ENCODE peak calls at places on chromosome 22, in seven cellular contexts. F is right lobe of liver, W is cardiac muscle cell, S is psoas muscle, V is prostate gland, L is foreskin fibroblast, K is colonic mucosa. U is an unnamed sample.

GRCh38 chr22:42834177-42834949 is 22.7 kb downstream of the ARFGAP3 start:
- DNase-seq in S (no peak), W (no peak), V (no peak), L (no peak), K (no peak), F (no peak), U (no peak)

GRCh38 chr22:33720166-33720878 is 200.0 kb downstream of the LARGE1 start:
- DNase-seq in V (no peak), F (no peak), S (no peak), K (no peak), L (no peak), W (no peak), U (no peak)

GRCh38 chr22:48152154-48152775 is 1389.8 kb downstream of the TBC1D22A start:
- DNase-seq in F (no peak), L (no peak), W (no peak), K (no peak), V (no peak), S (no peak), U (no peak)

GRCh38 chr22:20058989-20059770 is 20.9 kb upstream of the DGCR8 start:
- DNase-seq in F (no peak), V (no peak), W (peak; percentile 71), K (no peak), S (no peak), L (no peak), U (no peak)

GRCh38 chr22:30490399-30490798 is 15.1 kb downstream of the SEC14L4 start:
- DNase-seq in V (no peak), L (no peak), K (no peak), F (peak; percentile 27), W (no peak), S (no peak), U (no peak)

GRCh38 chr22:42996646-42997365 is 18.1 kb downstream of the PACSIN2 start:
- DNase-seq in W (peak; percentile 93), F (no peak), L (no peak), V (no peak), S (no peak), K (no peak), U (no peak)

GRCh38 chr22:48951836-48952235 is 875.8 kb downstream of the BRD1 start:
- DNase-seq in S (no peak), K (no peak), L (no peak), W (no peak), V (peak; percentile 0), F (no peak), U (no peak)

GRCh38 chr22:49789289-49790141 is 38.2 kb downstream of the BRD1 start:
- DNase-seq in F (no peak), V (no peak), S (peak; percentile 75), L (peak; percentile 39), W (peak; percentile 70), K (peak; percentile 32), U (peak; percentile 67)

GRCh38 chr22:46750861-46751260 is 11.6 kb upstream of the TBC1D22A start:
- DNase-seq in W (no peak), V (no peak), S (peak; percentile 27), K (peak; percentile 81), F (peak; percentile 72), L (no peak), U (no peak)

GRCh38 chr22:43345761-43346261 is 2.6 kb upstream of the SCUBE1 start:
- DNase-seq in K (no peak), F (peak; percentile 68), L (no peak), S (no peak), V (no peak), W (no peak), U (no peak)

GRCh38 chr22:46735747-46736608 is 2.1 kb downstream of the CERK start:
- DNase-seq in S (peak; percentile 31), V (no peak), F (no peak), L (no peak), K (no peak), W (no peak), U (no peak)

GRCh38 chr22:20408891-20409290 is 14.9 kb downstream of the ZNF74 start:
- DNase-seq in S (no peak), F (no peak), K (no peak), L (no peak), W (no peak), V (no peak), U (no peak)

GRCh38 chr22:36027579-36027959 is 1.1 kb downstream of the RBFOX2 start:
- DNase-seq in F (no peak), K (peak; percentile 32), V (peak; percentile 7), L (no peak), W (no peak), S (no peak), U (peak; percentile 21)

GRCh38 chr22:43047605-43048004 is 32.7 kb upstream of the PACSIN2 start:
- DNase-seq in S (no peak), W (no peak), K (no peak), V (no peak), F (no peak), L (no peak), U (no peak)

GRCh38 chr22:32410459-32410858 is 1.6 kb downstream of the RTCB start:
- DNase-seq in W (no peak), K (no peak), F (no peak), S (no peak), L (no peak), V (no peak), U (no peak)

DNA sequence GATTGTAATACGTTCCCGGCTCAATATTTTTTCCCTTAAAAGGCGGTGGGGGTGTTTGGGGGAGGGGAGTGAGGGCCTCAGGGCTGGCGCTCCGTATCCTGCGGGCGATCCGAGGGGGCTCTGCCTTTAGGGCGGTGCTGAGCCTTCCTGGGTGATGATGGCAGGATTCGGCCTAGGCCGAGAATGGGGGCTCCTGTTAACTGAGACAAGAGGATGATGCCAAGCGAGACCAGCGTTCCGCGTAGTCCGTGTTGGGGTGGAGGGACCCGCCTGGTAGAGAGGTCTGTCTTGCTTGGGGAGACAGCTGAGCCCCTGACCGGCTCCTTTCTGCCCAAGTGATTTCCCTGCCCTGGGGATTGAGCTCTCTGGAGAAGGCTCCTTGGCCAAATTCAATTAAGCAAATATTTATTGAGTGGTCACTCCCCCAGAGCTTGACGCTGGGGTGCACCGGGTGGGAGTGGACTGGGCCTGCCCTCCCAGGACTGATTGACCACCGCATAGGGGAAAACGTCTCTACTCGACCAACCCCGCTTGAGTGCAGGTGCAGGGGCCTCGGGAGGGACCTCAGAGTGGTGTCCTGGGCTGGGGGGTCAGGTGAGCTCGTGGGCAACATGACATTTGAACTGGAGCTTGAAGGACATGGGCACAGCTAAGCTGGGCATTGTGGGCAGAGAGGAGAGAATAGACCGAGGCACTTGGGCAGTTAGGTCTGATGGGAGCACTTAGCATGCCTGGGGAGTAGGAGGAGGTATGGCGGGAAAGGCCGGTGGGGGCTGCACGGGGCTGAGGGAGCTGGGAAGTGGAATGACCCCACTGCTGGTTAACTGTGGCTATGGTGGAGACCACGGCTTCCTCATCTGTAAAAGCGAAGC is 1.1 kb downstream of the GNAZ start:
- DNase-seq in F (peak; percentile 51), V (no peak), W (no peak), L (no peak), K (no peak), S (peak; percentile 9), U (no peak)
- H3K4me3 ChIP-seq in F (no peak overlapping the region), V (peak overlapping the region; percentile 55), W (peak overlapping the region; percentile 48), L (peak overlapping the region; percentile 56), K (peak overlapping the region; percentile 36), S (peak overlapping the region; percentile 62), U (no peak overlapping the region)

GRCh38 chr22:44727709-44728108 is 24.7 kb upstream of the ARHGAP8 start:
- DNase-seq in L (no peak), V (no peak), S (no peak), K (no peak), F (peak; percentile 37), W (no peak), U (no peak)

GRCh38 chr22:44728761-44729261 is 23.6 kb upstream of the ARHGAP8 start:
- DNase-seq in K (no peak), S (peak; percentile 51), W (peak; percentile 34), F (peak; percentile 58), L (no peak), V (no peak), U (no peak)

GRCh38 chr22:44730034-44730433 is 22.3 kb upstream of the ARHGAP8 start:
- DNase-seq in L (no peak), K (no peak), S (no peak), F (no peak), W (no peak), V (no peak), U (no peak)

GRCh38 chr22:44730490-44731356 is 21.7 kb upstream of the ARHGAP8 start:
- DNase-seq in F (no peak), W (no peak), L (no peak), S (no peak), V (no peak), K (no peak), U (no peak)

DNA sequence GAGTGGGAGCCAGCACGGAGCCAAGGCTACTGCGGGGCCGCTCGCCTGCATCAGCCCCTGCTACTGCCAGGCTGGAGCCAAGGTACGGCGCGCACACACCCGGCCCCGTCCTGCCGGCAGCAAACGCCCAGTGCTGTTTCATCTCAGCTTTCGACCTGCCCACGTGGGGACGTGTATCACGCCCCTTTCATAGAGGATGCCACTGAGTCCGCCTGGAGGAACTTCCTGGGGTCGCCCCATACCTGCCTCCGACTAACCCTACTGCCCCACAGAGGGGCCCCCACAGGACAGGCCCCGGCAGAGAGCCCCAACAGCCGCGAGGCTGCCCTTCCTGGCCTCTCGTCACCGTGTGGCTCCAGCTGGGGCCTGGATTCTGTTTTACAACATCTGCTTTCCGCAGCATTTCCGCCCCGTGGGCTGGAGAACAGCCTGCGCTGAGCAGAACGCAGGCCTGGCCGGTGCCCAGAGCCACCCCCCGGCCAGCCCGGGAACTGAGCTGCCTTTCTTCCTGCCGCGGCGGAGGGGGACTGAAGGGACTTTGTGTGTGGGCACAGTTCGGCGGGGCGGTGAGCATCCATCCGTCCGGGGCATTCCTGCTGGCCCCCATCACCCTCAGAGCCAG is 22.9 kb upstream of the ARHGAP8 start:
- DNase-seq in K (no peak), V (no peak), S (peak; percentile 60), F (peak; percentile 57), W (peak; percentile 86), L (peak; percentile 76), U (peak; percentile 79)
- TF ChIP-seq CTCF in K (no peak), V (no peak), S (peak; percentile 12), F (peak; percentile 5), W (peak; percentile 45), L (peak; percentile 45), U (peak; percentile 17)

GRCh38 chr22:23548501-23549197 is 31.4 kb downstream of the IGLL1 start:
- DNase-seq in F (no peak), S (no peak), V (no peak), K (no peak), L (no peak), W (no peak), U (no peak)

GRCh38 chr22:23551385-23551784 is 28.7 kb downstream of the IGLL1 start:
- DNase-seq in V (no peak), S (no peak), K (no peak), L (no peak), F (no peak), W (no peak), U (no peak)

GRCh38 chr22:23549198-23549595 is 30.9 kb downstream of the IGLL1 start:
- DNase-seq in K (no peak), L (no peak), S (no peak), V (no peak), F (no peak), W (no peak), U (no peak)

GRCh38 chr22:23550049-23550650 is 29.9 kb downstream of the IGLL1 start:
- DNase-seq in F (no peak), S (no peak), V (no peak), W (no peak), K (no peak), L (no peak), U (no peak)

GRCh38 chr22:23547818-23548500 is 32.1 kb downstream of the IGLL1 start:
- DNase-seq in K (no peak), V (no peak), L (no peak), W (no peak), F (no peak), S (no peak), U (no peak)
- H3K4me3 ChIP-seq in K (no peak overlapping the region), V (no peak overlapping the region), L (no peak overlapping the region), W (no peak overlapping the region), F (no peak overlapping the region), S (no peak overlapping the region), U (no peak overlapping the region)

GRCh38 chr22:38766076-38766777 is 10.4 kb upstream of the SUN2 start:
- DNase-seq in K (peak; percentile 77), W (peak; percentile 65), S (peak; percentile 71), F (peak; percentile 85), V (peak; percentile 68), L (peak; percentile 58), U (peak; percentile 63)
- TF ChIP-seq CTCF in K (peak; percentile 77), W (peak; percentile 95), S (peak; percentile 76), F (peak; percentile 81), V (peak; percentile 75), L (peak; percentile 97), U (peak; percentile 99)